ENCODE peak calls at places on chromosome 6, in six cellular contexts. One of them, this sample, is unnamed.

GRCh38 chr6:41332241-41332640 is 3.2 kb upstream of the NCR2 start:
- DNase-seq in HFF-Myc: no peak
- DNase-seq in left cardiac atrium: no peak
- DNase-seq in NCI-H2081: no peak
- DNase-seq in stromal cell of bone marrow: no peak
- DNase-seq in T1000: no peak
- DNase-seq in this sample: no peak

GRCh38 chr6:116229287-116229913 is 24.5 kb downstream of the TSPYL4 start:
- DNase-seq in HFF-Myc: peak; percentile 82
- DNase-seq in left cardiac atrium: peak; percentile 89
- DNase-seq in NCI-H2081: no peak
- DNase-seq in T1000: peak; percentile 64
- DNase-seq in stromal cell of bone marrow: peak; percentile 86
- DNase-seq in this sample: peak; percentile 89

GRCh38 chr6:125020385-125020784 is 58.1 kb downstream of the RNF217 start:
- DNase-seq in stromal cell of bone marrow: no peak
- DNase-seq in left cardiac atrium: no peak
- DNase-seq in T1000: no peak
- DNase-seq in HFF-Myc: peak; percentile 51
- DNase-seq in NCI-H2081: no peak
- DNase-seq in this sample: no peak

GRCh38 chr6:80333342-80333741 is 226.9 kb downstream of the BCKDHB start:
- DNase-seq in HFF-Myc: no peak
- DNase-seq in left cardiac atrium: no peak
- DNase-seq in T1000: no peak
- DNase-seq in NCI-H2081: peak; percentile 66
- DNase-seq in stromal cell of bone marrow: no peak
- DNase-seq in this sample: no peak

GRCh38 chr6:130787726-130788500 is 39.3 kb upstream of the SMLR1 start:
- DNase-seq in HFF-Myc: no peak
- DNase-seq in NCI-H2081: no peak
- DNase-seq in T1000: no peak
- DNase-seq in left cardiac atrium: no peak
- DNase-seq in stromal cell of bone marrow: no peak
- DNase-seq in this sample: no peak

GRCh38 chr6:45148711-45149341 is 179.3 kb upstream of the RUNX2 start:
- DNase-seq in NCI-H2081: no peak
- DNase-seq in HFF-Myc: no peak
- DNase-seq in stromal cell of bone marrow: peak; percentile 43
- DNase-seq in T1000: no peak
- DNase-seq in left cardiac atrium: no peak
- DNase-seq in this sample: no peak

GRCh38 chr6:89488438-89488837 is 55.5 kb downstream of the ANKRD6 start:
- DNase-seq in stromal cell of bone marrow: no peak
- DNase-seq in HFF-Myc: no peak
- DNase-seq in T1000: no peak
- DNase-seq in left cardiac atrium: no peak
- DNase-seq in NCI-H2081: no peak
- DNase-seq in this sample: no peak

GRCh38 chr6:43849844-43850243 is 79.8 kb downstream of the VEGFA start:
- DNase-seq in left cardiac atrium: no peak
- DNase-seq in stromal cell of bone marrow: no peak
- DNase-seq in HFF-Myc: no peak
- DNase-seq in T1000: no peak
- DNase-seq in NCI-H2081: no peak
- DNase-seq in this sample: peak; percentile 84

GRCh38 chr6:16105874-16106273 is 23.0 kb upstream of the MYLIP start:
- DNase-seq in left cardiac atrium: no peak
- DNase-seq in HFF-Myc: no peak
- DNase-seq in NCI-H2081: no peak
- DNase-seq in stromal cell of bone marrow: peak; percentile 39
- DNase-seq in T1000: no peak
- DNase-seq in this sample: no peak

GRCh38 chr6:31729515-31729978 is 448 bp upstream of the DDAH2 start:
- DNase-seq in HFF-Myc: no peak
- DNase-seq in stromal cell of bone marrow: peak; percentile 92
- DNase-seq in NCI-H2081: peak; percentile 67
- DNase-seq in T1000: peak; percentile 85
- DNase-seq in left cardiac atrium: peak; percentile 90
- DNase-seq in this sample: peak; percentile 65

GRCh38 chr6:83442752-83443151 is 11.9 kb upstream of the ME1 start:
- DNase-seq in stromal cell of bone marrow: peak; percentile 59
- DNase-seq in NCI-H2081: no peak
- DNase-seq in T1000: no peak
- DNase-seq in HFF-Myc: no peak
- DNase-seq in left cardiac atrium: no peak
- DNase-seq in this sample: no peak

GRCh38 chr6:106563614-106564013 is 65.7 kb downstream of the RTN4IP1 start:
- DNase-seq in T1000: no peak
- DNase-seq in left cardiac atrium: no peak
- DNase-seq in HFF-Myc: no peak
- DNase-seq in stromal cell of bone marrow: no peak
- DNase-seq in NCI-H2081: no peak
- DNase-seq in this sample: no peak

GRCh38 chr6:36853325-36853724 is 14.1 kb upstream of the CPNE5 start:
- DNase-seq in HFF-Myc: peak; percentile 64
- DNase-seq in T1000: peak; percentile 27
- DNase-seq in left cardiac atrium: peak; percentile 57
- DNase-seq in NCI-H2081: no peak
- DNase-seq in stromal cell of bone marrow: peak; percentile 85
- DNase-seq in this sample: no peak

GRCh38 chr6:163170294-163170883 is 244.1 kb upstream of the QKI start:
- DNase-seq in stromal cell of bone marrow: no peak
- DNase-seq in NCI-H2081: no peak
- DNase-seq in HFF-Myc: no peak
- DNase-seq in left cardiac atrium: no peak
- DNase-seq in T1000: no peak
- DNase-seq in this sample: no peak

GRCh38 chr6:26290941-26291340 is 74.1 kb upstream of the BTN3A2 start:
- DNase-seq in stromal cell of bone marrow: no peak
- DNase-seq in NCI-H2081: no peak
- DNase-seq in HFF-Myc: no peak
- DNase-seq in left cardiac atrium: no peak
- DNase-seq in T1000: no peak
- DNase-seq in this sample: no peak

GRCh38 chr6:9523462-9523861 is 891.4 kb downstream of the TFAP2A start:
- DNase-seq in stromal cell of bone marrow: peak; percentile 78
- DNase-seq in left cardiac atrium: no peak
- DNase-seq in T1000: peak; percentile 30
- DNase-seq in HFF-Myc: no peak
- DNase-seq in NCI-H2081: no peak
- DNase-seq in this sample: no peak

GRCh38 chr6:79525272-79526100 is 11.7 kb downstream of the LCA5 start:
- DNase-seq in left cardiac atrium: peak; percentile 22
- DNase-seq in T1000: no peak
- DNase-seq in HFF-Myc: no peak
- DNase-seq in NCI-H2081: no peak
- DNase-seq in stromal cell of bone marrow: no peak
- DNase-seq in this sample: no peak

GRCh38 chr6:140729521-140729920 is 1355.1 kb upstream of the CITED2 start:
- DNase-seq in HFF-Myc: no peak
- DNase-seq in left cardiac atrium: no peak
- DNase-seq in stromal cell of bone marrow: no peak
- DNase-seq in NCI-H2081: no peak
- DNase-seq in T1000: no peak
- DNase-seq in this sample: no peak

GRCh38 chr6:125245523-125246264 is 56.1 kb downstream of the HDDC2 start:
- DNase-seq in T1000: no peak
- DNase-seq in NCI-H2081: peak; percentile 28
- DNase-seq in stromal cell of bone marrow: no peak
- DNase-seq in left cardiac atrium: no peak
- DNase-seq in HFF-Myc: no peak
- DNase-seq in this sample: no peak

GRCh38 chr6:25694366-25694765 is 42.4 kb downstream of the SCGN start:
- DNase-seq in HFF-Myc: peak; percentile 14
- DNase-seq in left cardiac atrium: no peak
- DNase-seq in NCI-H2081: no peak
- DNase-seq in stromal cell of bone marrow: no peak
- DNase-seq in T1000: no peak
- DNase-seq in this sample: no peak

GRCh38 chr6:39197521-39198500 is 31.5 kb downstream of the KCNK5 start:
- DNase-seq in left cardiac atrium: no peak
- DNase-seq in NCI-H2081: no peak
- DNase-seq in HFF-Myc: no peak
- DNase-seq in T1000: no peak
- DNase-seq in stromal cell of bone marrow: no peak
- DNase-seq in this sample: no peak

GRCh38 chr6:155158044-155158843 is 105.6 kb upstream of the CLDN20 start:
- DNase-seq in NCI-H2081: no peak
- DNase-seq in left cardiac atrium: no peak
- DNase-seq in T1000: no peak
- DNase-seq in HFF-Myc: no peak
- DNase-seq in stromal cell of bone marrow: no peak
- DNase-seq in this sample: no peak

GRCh38 chr6:47438481-47439347 is 38.9 kb upstream of the CD2AP start:
- DNase-seq in T1000: no peak
- DNase-seq in stromal cell of bone marrow: no peak
- DNase-seq in NCI-H2081: no peak
- DNase-seq in left cardiac atrium: peak; percentile 24
- DNase-seq in HFF-Myc: no peak
- DNase-seq in this sample: no peak

GRCh38 chr6:17965397-17965796 is 22.0 kb downstream of the KIF13A start:
- DNase-seq in NCI-H2081: no peak
- DNase-seq in HFF-Myc: no peak
- DNase-seq in stromal cell of bone marrow: peak; percentile 65
- DNase-seq in left cardiac atrium: no peak
- DNase-seq in T1000: no peak
- DNase-seq in this sample: no peak

GRCh38 chr6:53809691-53810090 is 14.9 kb downstream of the LRRC1 start:
- DNase-seq in T1000: no peak
- DNase-seq in HFF-Myc: no peak
- DNase-seq in NCI-H2081: no peak
- DNase-seq in left cardiac atrium: no peak
- DNase-seq in stromal cell of bone marrow: no peak
- DNase-seq in this sample: no peak

GRCh38 chr6:160040527-160041264 is 71.8 kb downstream of the IGF2R start:
- DNase-seq in HFF-Myc: no peak
- DNase-seq in T1000: no peak
- DNase-seq in NCI-H2081: no peak
- DNase-seq in stromal cell of bone marrow: no peak
- DNase-seq in left cardiac atrium: no peak
- DNase-seq in this sample: no peak